ENCODE peak calls at places on chromosomes 3 and 15, in seven cellular contexts. J is activated T-cell treated with anti-CD3 and anti-CD28 coated beads for 4 hours, F is NB4, X is AG08395, I is Peyer's patch, N is cardiac muscle cell, E is A549. Z is an unnamed sample.

GRCh38 chr3:44076221-44076829 is 165.4 kb upstream of the TOPAZ1 start:
- DNase-seq in J (no peak), F (no peak), X (no peak), I (no peak), N (no peak), E (no peak), Z (no peak)

GRCh38 chr15:72099155-72099554 is 18.8 kb downstream of the MYO9A start:
- DNase-seq in J (no peak), F (no peak), X (no peak), I (no peak), N (no peak), E (no peak), Z (no peak)

GRCh38 chr3:30538787-30539186 is 67.6 kb upstream of the TGFBR2 start:
- DNase-seq in J (no peak), F (no peak), X (peak), I (no peak), N (peak), E (peak), Z (no peak)

GRCh38 chr15:29095746-29096145 is 173.9 kb downstream of the NSMCE3 start:
- DNase-seq in J (no peak), F (no peak), X (no peak), I (no peak), N (no peak), E (no peak), Z (no peak)

GRCh38 chr15:42394131-42394530 is 34.8 kb downstream of the CAPN3 start:
- DNase-seq in J (no peak), F (no peak), X (no peak), I (no peak), N (no peak), E (no peak), Z (no peak)

GRCh38 chr3:55002416-55002930 is 74.6 kb upstream of the LRTM1 start:
- DNase-seq in J (no peak), F (no peak), X (no peak), I (no peak), N (no peak), E (no peak), Z (no peak)

GRCh38 chr3:192409203-192409837 is 318.0 kb downstream of the FGF12 start:
- DNase-seq in J (no peak), F (no peak), X (no peak), I (no peak), N (peak), E (peak), Z (no peak)

GRCh38 chr15:76349301-76350070 is 12.9 kb downstream of the ISL2 start:
- DNase-seq in J (no peak), F (no peak), X (no peak), I (no peak), N (no peak), E (no peak), Z (no peak)

GRCh38 chr3:187041362-187042061 is 97.8 kb downstream of the RPL39L start:
- DNase-seq in J (peak), F (peak), X (no peak), I (peak), N (peak), E (no peak), Z (no peak)

GRCh38 chr15:73688455-73688854 is 4.3 kb downstream of the CD276 start:
- DNase-seq in J (no peak), F (no peak), X (peak), I (no peak), N (peak), E (no peak), Z (no peak)

GRCh38 chr3:127792664-127793292 is 29.5 kb downstream of the MGLL start:
- DNase-seq in J (no peak), F (no peak), X (peak), I (no peak), N (peak), E (peak), Z (no peak)

GRCh38 chr3:184549793-184550585 is 11.6 kb upstream of the EPHB3 start:
- DNase-seq in J (no peak), F (no peak), X (no peak), I (no peak), N (no peak), E (no peak), Z (no peak)

GRCh38 chr15:78083687-78084358 is 6.3 kb upstream of the TBC1D2B start:
- DNase-seq in J (no peak), F (peak), X (no peak), I (no peak), N (no peak), E (no peak), Z (no peak)

GRCh38 chr3:140733623-140734022 is 55.8 kb downstream of the TRIM42 start:
- DNase-seq in J (no peak), F (no peak), X (no peak), I (no peak), N (no peak), E (no peak), Z (no peak)

GRCh38 chr3:174333640-174334039 is 525.5 kb upstream of the NAALADL2 start:
- DNase-seq in J (no peak), F (no peak), X (no peak), I (no peak), N (no peak), E (no peak), Z (no peak)

GRCh38 chr15:29952245-29952644 is 130.0 kb upstream of the TJP1 start:
- DNase-seq in J (no peak), F (no peak), X (no peak), I (no peak), N (no peak), E (no peak), Z (peak)

GRCh38 chr3:134567605-134568004 is 81.7 kb downstream of the CEP63 start:
- DNase-seq in J (no peak), F (peak), X (no peak), I (no peak), N (no peak), E (no peak), Z (no peak)

GRCh38 chr15:94793641-94794040 is 562.3 kb downstream of the MCTP2 start:
- DNase-seq in J (no peak), F (no peak), X (no peak), I (no peak), N (no peak), E (no peak), Z (no peak)

GRCh38 chr15:82132116-82132515 is 86.3 kb upstream of the MEX3B start:
- DNase-seq in J (no peak), F (no peak), X (no peak), I (no peak), N (no peak), E (no peak), Z (no peak)

GRCh38 chr3:64399205-64399800 is 174.0 kb upstream of the PRICKLE2 start:
- DNase-seq in J (no peak), F (peak), X (peak), I (no peak), N (peak), E (peak), Z (peak)

GRCh38 chr3:62057339-62058047 is 315.9 kb downstream of the FEZF2 start:
- DNase-seq in J (no peak), F (no peak), X (no peak), I (no peak), N (peak), E (no peak), Z (no peak)

GRCh38 chr15:86115138-86115801 is 35.6 kb downstream of the AGBL1 start:
- DNase-seq in J (no peak), F (no peak), X (peak), I (no peak), N (no peak), E (no peak), Z (no peak)

GRCh38 chr3:8445861-8446260 is 55.8 kb upstream of the LMCD1 start:
- DNase-seq in J (no peak), F (no peak), X (peak), I (no peak), N (peak), E (peak), Z (no peak)

GRCh38 chr3:8441969-8442559 is 59.6 kb upstream of the LMCD1 start:
- DNase-seq in J (no peak), F (peak), X (peak), I (no peak), N (peak), E (peak), Z (peak)

GRCh38 chr3:29065211-29065785 is 215.6 kb upstream of the RBMS3 start:
- DNase-seq in J (no peak), F (no peak), X (peak), I (no peak), N (peak), E (peak), Z (peak)

GRCh38 chr15:91385301-91385700 is 285.2 kb downstream of the SV2B start:
- DNase-seq in J (no peak), F (peak), X (no peak), I (no peak), N (peak), E (no peak), Z (peak)

GRCh38 chr3:34260991-34261365 is 462.5 kb downstream of the PDCD6IP start:
- DNase-seq in J (no peak), F (no peak), X (no peak), I (no peak), N (no peak), E (no peak), Z (no peak)

GRCh38 chr3:18861137-18861536 is 287.2 kb upstream of the KCNH8 start:
- DNase-seq in J (no peak), F (no peak), X (no peak), I (no peak), N (no peak), E (no peak), Z (no peak)

GRCh38 chr3:154684021-154684420 is 254.0 kb upstream of the GPR149 start:
- DNase-seq in J (no peak), F (peak), X (no peak), I (no peak), N (no peak), E (no peak), Z (no peak)

GRCh38 chr3:173932624-173933023 is 535.1 kb downstream of the NLGN1 start:
- DNase-seq in J (no peak), F (no peak), X (peak), I (no peak), N (peak), E (no peak), Z (no peak)

GRCh38 chr15:86236721-86237121 is 157.1 kb downstream of the AGBL1 start:
- DNase-seq in J (no peak), F (peak), X (no peak), I (no peak), N (no peak), E (no peak), Z (no peak)

GRCh38 chr15:76038512-76038911 is 21.3 kb upstream of the TMEM266 start:
- DNase-seq in J (no peak), F (no peak), X (no peak), I (no peak), N (no peak), E (no peak), Z (no peak)

GRCh38 chr3:153273767-153274443 is 111.9 kb downstream of the RAP2B start:
- DNase-seq in J (no peak), F (no peak), X (peak), I (no peak), N (peak), E (no peak), Z (peak)

GRCh38 chr15:91478717-91479191 is 374.8 kb upstream of the SLCO3A1 start:
- DNase-seq in J (no peak), F (peak), X (no peak), I (no peak), N (no peak), E (no peak), Z (no peak)

GRCh38 chr15:66252411-66253295 is 897 bp downstream of the MEGF11 start:
- DNase-seq in J (peak), F (peak), X (peak), I (peak), N (peak), E (peak), Z (no peak)

GRCh38 chr15:56327721-56328502 is 37.3 kb upstream of the TEX9 start:
- DNase-seq in J (no peak), F (no peak), X (no peak), I (no peak), N (peak), E (no peak), Z (no peak)

GRCh38 chr15:20357139-20358065 is 184.2 kb downstream of the GOLGA6L6 start:
- DNase-seq in J (no peak), F (no peak), X (no peak), I (no peak), N (no peak), E (peak), Z (no peak)

Z was measured in putamen.